ENCODE peak calls at places on chromosome 1, in ten cellular contexts. P is right lobe of liver, D is suprapubic skin, K is GM12891, Y is esophagus squamous epithelium, X is tibial nerve, W is body of pancreas, Z is esophagus muscularis mucosa, N is HepG2, S is A549. F is an unnamed sample.

GRCh38 chr1:183711165-183711678 is 58.1 kb upstream of the APOBEC4 start:
- DNase-seq in D (no peak), Z (no peak), X (no peak), Y (no peak), K (no peak), N (no peak), W (no peak), S (no peak), P (no peak), F (no peak)

GRCh38 chr1:167904641-167905040 is 9.3 kb downstream of the ADCY10 start:
- DNase-seq in W (no peak), S (no peak), N (no peak), P (no peak), Y (no peak), D (no peak), Z (no peak), X (no peak), K (no peak), F (peak; percentile 26)

GRCh38 chr1:201640624-201641023 is 101.7 kb downstream of the NAV1 start:
- DNase-seq in Y (no peak), D (no peak), N (no peak), K (no peak), S (no peak), P (no peak), X (no peak), Z (no peak), W (peak; percentile 21), F (no peak)

GRCh38 chr1:7334475-7335035 is 436.5 kb upstream of the VAMP3 start:
- DNase-seq in Y (no peak), S (peak; percentile 6), N (no peak), X (no peak), D (no peak), W (no peak), P (no peak), K (no peak), Z (no peak), F (no peak)

GRCh38 chr1:12067900-12068821 is 5.1 kb downstream of the TNFRSF8 start:
- DNase-seq in S (no peak), P (no peak), N (no peak), X (no peak), D (no peak), W (no peak), Y (no peak), K (no peak), Z (no peak), F (peak; percentile 52)

GRCh38 chr1:188425687-188426086 is 1596.9 kb downstream of the PLA2G4A start:
- DNase-seq in P (no peak), X (no peak), S (no peak), Y (no peak), D (no peak), K (no peak), N (no peak), W (no peak), Z (no peak), F (no peak)

GRCh38 chr1:92184632-92185031 is 33.1 kb upstream of the C1orf146 start:
- DNase-seq in N (no peak), P (no peak), X (no peak), S (no peak), W (no peak), Y (no peak), D (no peak), Z (no peak), K (no peak), F (no peak)

GRCh38 chr1:201718346-201719202 is 110.4 kb upstream of the IPO9 start:
- DNase-seq in K (no peak), X (no peak), S (no peak), D (no peak), N (no peak), Y (no peak), W (no peak), Z (no peak), P (no peak), F (no peak)

GRCh38 chr1:205303247-205303888 is 18.2 kb downstream of the NUAK2 start:
- DNase-seq in Y (no peak), K (no peak), P (no peak), X (no peak), N (no peak), D (no peak), W (no peak), Z (no peak), S (no peak), F (no peak)

GRCh38 chr1:214264196-214264595 is 16.8 kb upstream of the SMYD2 start:
- DNase-seq in P (no peak), K (no peak), D (no peak), W (no peak), N (no peak), S (no peak), X (no peak), Y (no peak), Z (no peak), F (no peak)

DNA sequence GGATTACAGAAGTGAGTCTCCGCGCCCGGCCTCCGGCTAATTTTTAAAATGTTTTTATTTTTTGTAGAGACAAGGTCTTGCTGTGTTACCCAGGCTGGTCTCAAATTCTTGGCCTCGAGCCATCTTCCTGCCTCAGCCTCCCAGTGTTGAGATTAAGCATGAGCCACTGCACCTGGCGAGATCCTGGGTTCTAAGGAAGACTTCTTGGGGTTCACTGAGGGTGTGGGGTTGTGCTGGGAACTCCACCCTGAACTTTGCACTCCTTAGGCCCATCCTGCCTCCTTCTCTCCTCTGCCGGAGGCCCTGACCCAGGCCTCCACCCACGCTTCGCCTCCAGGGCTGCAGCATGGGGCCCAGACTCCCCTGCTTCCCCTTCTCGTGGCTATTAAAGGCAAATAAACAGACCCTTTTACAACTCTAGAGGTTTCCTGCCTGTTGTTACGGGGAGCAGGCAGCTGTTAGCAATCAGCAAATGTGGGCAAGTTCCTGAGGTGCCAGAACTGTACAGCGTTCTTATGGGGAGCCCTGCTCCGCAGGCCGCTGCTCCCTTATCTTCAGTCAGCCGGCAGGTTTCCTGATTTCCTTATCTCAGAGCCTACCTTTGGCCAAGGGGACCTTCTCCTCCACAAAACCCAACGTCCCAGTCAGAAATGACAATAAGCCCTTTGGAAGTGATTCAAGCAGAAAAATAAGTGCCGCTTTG is 41.0 kb upstream of the LIN9 start:
- DNase-seq in S (no peak), P (no peak), N (no peak), Y (no peak), X (no peak), Z (no peak), W (peak; percentile 23), K (no peak), D (no peak), F (no peak)
- TF ChIP-seq POLR2A in S (no peak), P (no peak), N (no peak), Y (no peak), X (no peak), Z (no peak), W (no peak), K (no peak), D (no peak), F (no peak)

GRCh38 chr1:1213153-1213918 is 617 bp downstream of the TNFRSF4 start:
- DNase-seq in P (no peak), X (no peak), W (no peak), K (no peak), N (no peak), Z (no peak), D (no peak), S (no peak), Y (no peak), F (no peak)
- TF ChIP-seq POLR2A in P (no peak), X (no peak), W (no peak), K (no peak), N (no peak), Z (no peak), D (no peak), S (no peak), Y (no peak), F (no peak)

GRCh38 chr1:39410915-39411436 is 80.5 kb upstream of the BMP8A start:
- DNase-seq in D (peak; percentile 83), N (peak; percentile 84), K (peak; percentile 56), S (peak; percentile 62), Y (no peak), Z (no peak), X (peak; percentile 57), W (peak; percentile 91), P (peak; percentile 76), F (peak; percentile 75)

GRCh38 chr1:39407496-39407888 is 83.9 kb upstream of the BMP8A start:
- DNase-seq in K (no peak), P (no peak), Y (no peak), W (no peak), Z (no peak), D (no peak), N (no peak), X (no peak), S (no peak), F (no peak)

GRCh38 chr1:39408641-39409054 is 82.8 kb upstream of the BMP8A start:
- DNase-seq in W (peak; percentile 96), X (peak; percentile 90), Y (peak; percentile 43), K (peak; percentile 91), N (peak; percentile 93), S (peak; percentile 86), P (peak; percentile 98), D (peak; percentile 96), Z (peak; percentile 99), F (peak; percentile 95)

GRCh38 chr1:39407889-39408640 is 83.4 kb upstream of the BMP8A start:
- DNase-seq in S (no peak), N (peak; percentile 79), Y (no peak), D (no peak), K (no peak), X (no peak), W (peak; percentile 50), P (peak; percentile 59), Z (no peak), F (no peak)

DNA sequence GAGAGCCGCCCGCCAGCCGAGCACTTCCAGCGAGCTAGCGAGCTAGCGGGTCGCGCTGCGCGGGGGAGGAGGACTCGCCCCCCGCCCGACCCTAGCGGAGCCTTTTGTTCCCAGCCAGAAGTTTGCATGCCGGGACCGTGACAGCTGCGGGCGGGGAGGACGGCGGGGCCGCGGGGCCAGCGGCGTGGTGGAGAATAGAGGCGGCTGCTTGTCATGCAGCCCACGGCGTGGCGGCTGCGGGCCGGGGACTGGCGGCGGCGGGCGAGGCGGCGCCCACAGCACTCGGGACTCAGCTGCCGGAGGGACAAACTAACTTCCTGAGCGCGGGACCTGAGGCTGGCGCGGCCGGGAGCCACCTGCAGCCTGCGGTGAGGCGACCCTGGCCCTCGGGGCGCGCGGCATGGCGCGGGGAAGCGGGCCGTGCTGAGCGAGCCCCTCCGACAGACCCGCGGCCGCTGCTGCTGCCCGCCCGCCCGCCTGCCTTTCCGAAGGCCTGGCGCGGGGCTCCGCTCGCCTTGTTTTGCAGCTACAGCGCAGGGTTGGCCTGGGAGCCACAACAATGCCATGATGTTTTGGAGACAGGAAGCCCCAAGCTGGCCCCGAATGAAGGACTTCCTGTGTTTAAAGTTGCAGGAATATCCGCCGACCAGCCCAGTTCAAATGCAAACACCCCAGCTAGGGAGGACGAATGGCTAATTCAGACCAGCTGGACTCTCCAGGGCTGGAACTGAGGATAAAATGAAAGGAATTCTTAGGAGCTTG is 82.2 kb upstream of the BMP8A start:
- DNase-seq in P (peak; percentile 66), D (peak; percentile 80), Y (no peak), K (no peak), W (peak; percentile 59), X (peak; percentile 25), S (no peak), N (peak; percentile 72), Z (no peak), F (no peak)
- TF ChIP-seq POLR2A in P (peak; percentile 6), D (no peak), Y (no peak), K (no peak), W (peak; percentile 41), X (peak; percentile 16), S (no peak), N (peak; percentile 64), Z (peak; percentile 36), F (peak; percentile 82)

DNA sequence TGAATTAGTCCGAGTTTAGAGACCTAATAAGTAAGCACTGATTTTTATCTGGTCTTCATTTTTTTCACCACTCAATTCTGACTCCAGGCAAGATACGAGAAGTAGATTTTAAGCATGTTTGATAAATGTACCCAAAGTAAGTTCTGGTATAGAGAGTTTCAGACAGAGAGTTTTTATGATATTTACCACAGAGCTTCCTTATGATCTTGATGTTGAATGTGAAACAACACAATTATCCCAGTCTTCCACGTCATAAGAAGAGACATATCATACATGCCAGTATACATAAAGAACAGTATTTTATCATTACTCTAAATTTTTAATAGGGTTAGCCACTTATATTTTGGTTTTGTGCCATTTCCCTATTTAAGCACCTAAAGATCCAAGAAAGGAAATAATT is 7.8 kb upstream of the NCMAP start:
- DNase-seq in W (no peak), Z (no peak), D (no peak), Y (no peak), S (no peak), K (no peak), X (no peak), P (no peak), N (no peak), F (no peak)
- TF ChIP-seq POLR2A in W (no peak), Z (no peak), D (no peak), Y (no peak), S (no peak), K (no peak), X (no peak), P (no peak), N (no peak), F (no peak)

F was measured in H54.